ENCODE peak calls at places on chromosome 22, in ten cellular contexts. W is colonic mucosa; S is Right ventricle myocardium superior; B is hypothalamus; I is stimulated activated CD8-positive, alpha-beta memory T cell treated with anti-CD3 and anti-CD28 coated beads, Interleukin-7, amount 100 ng/mL, for 1 hour; N is B cell; P is AG04450; T is effector memory CD4-positive, alpha-beta T cell; D is NCI-H82; O is caudate nucleus. M is an unnamed sample.

GRCh38 chr22:16932577-16932976 is 75.4 kb downstream of the GAB4 start:
- DNase-seq in T (no peak), B (peak; percentile 6), P (no peak), I (no peak), W (no peak), S (no peak), D (no peak), O (no peak), N (no peak), M (no peak)

GRCh38 chr22:22955866-22956535 is 68.4 kb downstream of the IGLL5 start:
- DNase-seq in O (peak; percentile 42), S (peak; percentile 59), W (peak; percentile 71), N (peak; percentile 86), T (peak; percentile 43), P (peak; percentile 41), I (peak; percentile 34), D (peak; percentile 76), B (peak; percentile 44), M (no peak)

GRCh38 chr22:38973289-38974169 is 8.6 kb upstream of the APOBEC3B start:
- DNase-seq in N (peak; percentile 71), W (peak; percentile 53), O (no peak), S (no peak), D (peak; percentile 48), B (no peak), I (no peak), T (no peak), P (no peak), M (no peak)

GRCh38 chr22:46029574-46030200 is 52.7 kb upstream of the WNT7B start:
- DNase-seq in N (no peak), D (no peak), T (no peak), I (no peak), B (no peak), P (no peak), O (no peak), S (peak; percentile 24), W (no peak), M (no peak)

GRCh38 chr22:48299124-48299523 is 1528.5 kb downstream of the BRD1 start:
- DNase-seq in S (no peak), T (no peak), W (peak; percentile 10), B (no peak), P (no peak), N (no peak), O (no peak), I (no peak), D (no peak), M (no peak)

GRCh38 chr22:35915477-35916013 is 113.1 kb downstream of the RBFOX2 start:
- DNase-seq in D (peak; percentile 94), T (no peak), B (no peak), I (no peak), N (no peak), W (no peak), S (no peak), O (no peak), P (no peak), M (no peak)

GRCh38 chr22:49959782-49960158 is 802 bp upstream of the PIM3 start:
- DNase-seq in N (no peak), W (peak; percentile 68), O (peak; percentile 83), I (no peak), P (no peak), B (no peak), S (no peak), D (no peak), T (no peak), M (no peak)

GRCh38 chr22:30150212-30150611 is 69.9 kb downstream of the HORMAD2 start:
- DNase-seq in N (no peak), D (no peak), P (no peak), I (no peak), W (no peak), S (no peak), B (no peak), O (no peak), T (no peak), M (no peak)

GRCh38 chr22:37675930-37676571 is 615 bp downstream of the LGALS1 start:
- DNase-seq in B (no peak), I (no peak), D (no peak), S (peak; percentile 77), O (peak; percentile 31), T (no peak), N (peak; percentile 39), P (no peak), W (peak; percentile 62), M (no peak)

GRCh38 chr22:39204216-39204615 is 40.6 kb downstream of the PDGFB start:
- DNase-seq in P (no peak), B (no peak), D (no peak), T (no peak), N (no peak), W (no peak), O (no peak), S (no peak), I (no peak), M (no peak)

GRCh38 chr22:44441401-44442185 is 56.4 kb downstream of the RTL6 start:
- DNase-seq in W (no peak), B (no peak), T (no peak), P (no peak), D (no peak), N (no peak), O (no peak), S (no peak), I (no peak), M (no peak)

GRCh38 chr22:43543522-43544281 is 131.9 kb downstream of the MPPED1 start:
- DNase-seq in W (no peak), S (no peak), P (no peak), B (no peak), D (no peak), T (no peak), I (no peak), O (no peak), N (no peak), M (no peak)

GRCh38 chr22:24178502-24179440 is 2.5 kb upstream of the SUSD2 start:
- DNase-seq in S (no peak), W (no peak), B (no peak), N (no peak), P (no peak), T (no peak), I (no peak), D (peak; percentile 61), O (no peak), M (no peak)

GRCh38 chr22:28952857-28953256 is 69.5 kb downstream of the ZNRF3 start:
- DNase-seq in N (no peak), W (no peak), T (no peak), B (no peak), I (no peak), D (no peak), S (no peak), P (peak; percentile 37), O (no peak), M (peak; percentile 14)

GRCh38 chr22:27170491-27170890 is 513.1 kb downstream of the MIAT start:
- DNase-seq in D (no peak), B (no peak), T (no peak), W (no peak), I (no peak), P (no peak), N (no peak), O (no peak), S (no peak), M (no peak)

GRCh38 chr22:45673482-45674175 is 2.0 kb downstream of the ATXN10 start:
- DNase-seq in O (no peak), S (no peak), D (no peak), N (no peak), W (no peak), P (no peak), T (no peak), B (no peak), I (no peak), M (no peak)

GRCh38 chr22:28000361-28000760 is 81.3 kb upstream of the PITPNB start:
- DNase-seq in T (no peak), N (no peak), B (no peak), W (no peak), I (no peak), D (no peak), P (no peak), S (peak; percentile 24), O (no peak), M (no peak)

GRCh38 chr22:33013531-33014162 is 44.5 kb downstream of the SYN3 start:
- DNase-seq in D (no peak), P (no peak), T (no peak), O (no peak), N (no peak), I (no peak), B (no peak), W (no peak), S (no peak), M (no peak)

GRCh38 chr22:42549329-42550060 is 4.3 kb upstream of the SERHL2 start:
- DNase-seq in P (no peak), O (no peak), I (no peak), W (no peak), S (no peak), N (no peak), D (no peak), B (no peak), T (no peak), M (no peak)

GRCh38 chr22:40620464-40621046 is 16.0 kb downstream of the MRTFA start:
- DNase-seq in T (no peak), S (no peak), B (no peak), O (no peak), W (no peak), D (no peak), P (no peak), N (no peak), I (no peak), M (no peak)

GRCh38 chr22:50347157-50347556 is 4.0 kb downstream of the PPP6R2 start:
- DNase-seq in S (peak; percentile 17), O (no peak), P (no peak), B (no peak), I (no peak), W (no peak), T (no peak), N (no peak), D (no peak), M (no peak)

GRCh38 chr22:26322179-26322905 is 106.7 kb upstream of the ASPHD2 start:
- DNase-seq in I (no peak), W (no peak), P (peak; percentile 18), S (no peak), T (no peak), D (no peak), O (no peak), N (no peak), B (no peak), M (peak; percentile 99)

GRCh38 chr22:17814830-17815229 is 40.6 kb upstream of the BID start:
- DNase-seq in D (no peak), B (no peak), S (no peak), I (no peak), O (no peak), N (no peak), P (no peak), W (no peak), T (no peak), M (no peak)

GRCh38 chr22:45599836-45600577 is 71.6 kb upstream of the ATXN10 start:
- DNase-seq in P (no peak), W (peak; percentile 61), I (no peak), N (no peak), B (no peak), S (no peak), O (no peak), T (no peak), D (no peak), M (no peak)

GRCh38 chr22:25540128-25540790 is 24.2 kb upstream of the GRK3 start:
- DNase-seq in S (no peak), P (no peak), W (no peak), I (no peak), B (no peak), D (no peak), O (no peak), N (no peak), T (no peak), M (no peak)

GRCh38 chr22:39215430-39216142 is 29.2 kb downstream of the PDGFB start:
- DNase-seq in D (peak; percentile 39), B (no peak), P (no peak), W (no peak), I (no peak), S (no peak), N (no peak), T (no peak), O (no peak), M (no peak)

GRCh38 chr22:26554956-26555355 is 35.0 kb downstream of the TPST2 start:
- DNase-seq in O (no peak), W (no peak), B (no peak), P (no peak), N (no peak), D (no peak), T (no peak), I (no peak), S (no peak), M (no peak)

GRCh38 chr22:27662359-27663030 is 139.1 kb downstream of the MN1 start:
- DNase-seq in I (no peak), W (peak; percentile 46), N (no peak), B (peak; percentile 31), D (no peak), S (peak; percentile 90), P (no peak), T (no peak), O (peak; percentile 52), M (no peak)

M was measured in BJ.